ENCODE peak calls at places on chromosomes 2 and 18, in ten cellular contexts. One of them, this sample, is unnamed.

GRCh38 chr18:9147440-9148238 is 11.1 kb downstream of the ANKRD12 start:
- DNase-seq in HCT116: peak
- DNase-seq in GM23338: peak
- DNase-seq in K562: peak
- DNase-seq in transverse colon: peak
- DNase-seq in SK-N-SH: peak
- DNase-seq in sigmoid colon: no peak
- DNase-seq in stomach: no peak
- DNase-seq in endothelial cell of umbilical vein: peak
- DNase-seq in GM12891: no peak
- DNase-seq in this sample: no peak

GRCh38 chr2:204072443-204073324 is 136.1 kb downstream of the ICOS start:
- DNase-seq in HCT116: peak
- DNase-seq in GM23338: peak
- DNase-seq in K562: peak
- DNase-seq in transverse colon: peak
- DNase-seq in SK-N-SH: peak
- DNase-seq in sigmoid colon: no peak
- DNase-seq in stomach: no peak
- DNase-seq in endothelial cell of umbilical vein: peak
- DNase-seq in GM12891: peak
- DNase-seq in this sample: no peak

GRCh38 chr2:62505649-62506420 is at the start of gene TMEM17:
- DNase-seq in HCT116: peak
- DNase-seq in GM23338: peak
- DNase-seq in K562: peak
- DNase-seq in transverse colon: peak
- DNase-seq in SK-N-SH: peak
- DNase-seq in sigmoid colon: peak
- DNase-seq in stomach: peak
- DNase-seq in endothelial cell of umbilical vein: peak
- DNase-seq in GM12891: peak
- DNase-seq in this sample: peak

GRCh38 chr2:10054424-10054823 is 11.1 kb downstream of the KLF11 start:
- DNase-seq in HCT116: no peak
- DNase-seq in GM23338: no peak
- DNase-seq in K562: no peak
- DNase-seq in transverse colon: no peak
- DNase-seq in SK-N-SH: no peak
- DNase-seq in sigmoid colon: no peak
- DNase-seq in stomach: no peak
- DNase-seq in endothelial cell of umbilical vein: no peak
- DNase-seq in GM12891: no peak
- DNase-seq in this sample: no peak

GRCh38 chr2:119184512-119184911 is 26.0 kb upstream of the C1QL2 start:
- DNase-seq in HCT116: no peak
- DNase-seq in GM23338: no peak
- DNase-seq in K562: no peak
- DNase-seq in transverse colon: no peak
- DNase-seq in SK-N-SH: no peak
- DNase-seq in sigmoid colon: no peak
- DNase-seq in stomach: no peak
- DNase-seq in endothelial cell of umbilical vein: no peak
- DNase-seq in GM12891: no peak
- DNase-seq in this sample: no peak

GRCh38 chr2:48504647-48505327 is 25.2 kb upstream of the STON1 start:
- DNase-seq in HCT116: no peak
- DNase-seq in GM23338: no peak
- DNase-seq in K562: peak
- DNase-seq in transverse colon: no peak
- DNase-seq in SK-N-SH: no peak
- DNase-seq in sigmoid colon: no peak
- DNase-seq in stomach: no peak
- DNase-seq in endothelial cell of umbilical vein: peak
- DNase-seq in GM12891: no peak
- DNase-seq in this sample: no peak

GRCh38 chr18:22703883-22704626 is 229.1 kb upstream of the RBBP8 start:
- DNase-seq in HCT116: peak
- DNase-seq in GM23338: peak
- DNase-seq in K562: peak
- DNase-seq in transverse colon: no peak
- DNase-seq in SK-N-SH: peak
- DNase-seq in sigmoid colon: no peak
- DNase-seq in stomach: no peak
- DNase-seq in endothelial cell of umbilical vein: peak
- DNase-seq in GM12891: peak
- DNase-seq in this sample: peak

GRCh38 chr2:3665886-3666612 is 8.0 kb downstream of the ALLC start:
- DNase-seq in HCT116: no peak
- DNase-seq in GM23338: no peak
- DNase-seq in K562: no peak
- DNase-seq in transverse colon: no peak
- DNase-seq in SK-N-SH: no peak
- DNase-seq in sigmoid colon: no peak
- DNase-seq in stomach: no peak
- DNase-seq in endothelial cell of umbilical vein: no peak
- DNase-seq in GM12891: no peak
- DNase-seq in this sample: no peak

GRCh38 chr2:96770451-96770850 is 9.7 kb downstream of the CNNM4 start:
- DNase-seq in HCT116: no peak
- DNase-seq in GM23338: no peak
- DNase-seq in K562: no peak
- DNase-seq in transverse colon: no peak
- DNase-seq in SK-N-SH: no peak
- DNase-seq in sigmoid colon: no peak
- DNase-seq in stomach: no peak
- DNase-seq in endothelial cell of umbilical vein: no peak
- DNase-seq in GM12891: no peak
- DNase-seq in this sample: no peak

GRCh38 chr18:80202264-80202998 is 44.9 kb downstream of the PARD6G start:
- DNase-seq in HCT116: no peak
- DNase-seq in GM23338: no peak
- DNase-seq in K562: no peak
- DNase-seq in transverse colon: no peak
- DNase-seq in SK-N-SH: no peak
- DNase-seq in sigmoid colon: no peak
- DNase-seq in stomach: no peak
- DNase-seq in endothelial cell of umbilical vein: no peak
- DNase-seq in GM12891: no peak
- DNase-seq in this sample: no peak

GRCh38 chr2:113390133-113390849 is 47.2 kb upstream of the ZNG1B start:
- DNase-seq in HCT116: peak
- DNase-seq in GM23338: peak
- DNase-seq in K562: peak
- DNase-seq in transverse colon: peak
- DNase-seq in SK-N-SH: peak
- DNase-seq in sigmoid colon: no peak
- DNase-seq in stomach: peak
- DNase-seq in endothelial cell of umbilical vein: peak
- DNase-seq in GM12891: peak
- DNase-seq in this sample: no peak

DNA sequence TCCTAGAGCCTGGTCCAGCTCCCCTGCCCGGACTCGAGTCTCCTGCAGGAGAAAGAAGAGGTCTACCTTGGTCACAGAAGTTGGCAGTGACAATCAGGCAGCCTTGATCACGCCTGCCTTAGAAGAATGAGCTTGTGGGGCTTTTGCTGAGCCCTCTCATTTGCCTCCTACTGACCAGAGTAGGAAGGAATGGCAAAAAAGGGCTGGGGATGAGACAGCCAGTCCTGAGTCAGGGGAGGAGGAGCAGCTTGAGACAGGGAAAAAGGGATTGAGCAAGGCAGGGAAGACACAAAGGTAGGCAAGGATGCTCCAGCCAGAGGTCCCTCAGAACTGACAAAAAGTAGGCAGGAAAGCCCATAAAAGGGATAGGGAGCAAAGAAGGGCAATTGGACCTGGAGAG is 6.0 kb downstream of the WDR54 start:
- DNase-seq in HCT116: no peak
- DNase-seq in GM23338: no peak
- DNase-seq in K562: no peak
- DNase-seq in transverse colon: no peak
- DNase-seq in SK-N-SH: no peak
- DNase-seq in sigmoid colon: peak
- DNase-seq in stomach: no peak
- DNase-seq in endothelial cell of umbilical vein: no peak
- DNase-seq in GM12891: no peak
- DNase-seq in this sample: no peak
- TF ChIP-seq POLR2AphosphoS5 in HCT116: no peak
- TF ChIP-seq POLR2AphosphoS5 in GM23338: no peak
- TF ChIP-seq POLR2AphosphoS5 in K562: no peak
- TF ChIP-seq POLR2AphosphoS5 in transverse colon: no peak
- TF ChIP-seq POLR2AphosphoS5 in SK-N-SH: no peak
- TF ChIP-seq POLR2AphosphoS5 in sigmoid colon: no peak
- TF ChIP-seq POLR2AphosphoS5 in stomach: no peak
- TF ChIP-seq POLR2AphosphoS5 in endothelial cell of umbilical vein: no peak
- TF ChIP-seq POLR2AphosphoS5 in GM12891: no peak
- TF ChIP-seq POLR2AphosphoS5 in this sample: no peak

DNA sequence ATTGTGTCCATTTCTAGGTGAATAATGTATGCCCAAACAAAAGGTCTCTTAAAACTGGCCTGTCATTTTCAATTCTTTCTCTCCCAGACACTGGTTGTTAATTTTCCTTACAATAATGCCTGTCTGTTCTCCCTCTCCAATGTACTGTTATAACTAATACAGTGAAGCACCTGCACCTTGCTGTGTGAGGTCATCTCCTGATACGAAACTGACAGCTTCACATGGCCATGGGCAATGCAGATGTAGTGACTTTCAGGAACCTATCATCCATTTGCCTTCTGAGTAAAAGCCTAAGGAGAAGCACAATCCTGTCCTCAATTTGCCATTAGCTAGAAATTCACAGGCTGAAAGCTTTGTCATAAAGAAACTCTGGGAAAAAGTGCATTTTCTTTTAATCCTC is 1030.2 kb downstream of the TDRD15 start:
- DNase-seq in HCT116: no peak
- DNase-seq in GM23338: no peak
- DNase-seq in K562: no peak
- DNase-seq in transverse colon: no peak
- DNase-seq in SK-N-SH: peak
- DNase-seq in sigmoid colon: no peak
- DNase-seq in stomach: no peak
- DNase-seq in endothelial cell of umbilical vein: no peak
- DNase-seq in GM12891: no peak
- DNase-seq in this sample: no peak
- TF ChIP-seq POLR2AphosphoS5 in HCT116: no peak
- TF ChIP-seq POLR2AphosphoS5 in GM23338: no peak
- TF ChIP-seq POLR2AphosphoS5 in K562: no peak
- TF ChIP-seq POLR2AphosphoS5 in transverse colon: no peak
- TF ChIP-seq POLR2AphosphoS5 in SK-N-SH: no peak
- TF ChIP-seq POLR2AphosphoS5 in sigmoid colon: no peak
- TF ChIP-seq POLR2AphosphoS5 in stomach: no peak
- TF ChIP-seq POLR2AphosphoS5 in endothelial cell of umbilical vein: no peak
- TF ChIP-seq POLR2AphosphoS5 in GM12891: no peak
- TF ChIP-seq POLR2AphosphoS5 in this sample: no peak

GRCh38 chr2:111673526-111673925 is 210.5 kb downstream of the ANAPC1 start:
- DNase-seq in HCT116: no peak
- DNase-seq in GM23338: no peak
- DNase-seq in K562: no peak
- DNase-seq in transverse colon: no peak
- DNase-seq in SK-N-SH: no peak
- DNase-seq in sigmoid colon: no peak
- DNase-seq in stomach: no peak
- DNase-seq in endothelial cell of umbilical vein: no peak
- DNase-seq in GM12891: no peak
- DNase-seq in this sample: no peak

GRCh38 chr2:111670776-111671175 is 213.2 kb downstream of the ANAPC1 start:
- DNase-seq in HCT116: no peak
- DNase-seq in GM23338: no peak
- DNase-seq in K562: no peak
- DNase-seq in transverse colon: no peak
- DNase-seq in SK-N-SH: no peak
- DNase-seq in sigmoid colon: no peak
- DNase-seq in stomach: no peak
- DNase-seq in endothelial cell of umbilical vein: no peak
- DNase-seq in GM12891: no peak
- DNase-seq in this sample: no peak

GRCh38 chr2:111669928-111670695 is 213.9 kb downstream of the ANAPC1 start:
- DNase-seq in HCT116: no peak
- DNase-seq in GM23338: no peak
- DNase-seq in K562: no peak
- DNase-seq in transverse colon: no peak
- DNase-seq in SK-N-SH: no peak
- DNase-seq in sigmoid colon: no peak
- DNase-seq in stomach: no peak
- DNase-seq in endothelial cell of umbilical vein: no peak
- DNase-seq in GM12891: no peak
- DNase-seq in this sample: no peak

GRCh38 chr2:111668741-111669140 is 215.3 kb downstream of the ANAPC1 start:
- DNase-seq in HCT116: no peak
- DNase-seq in GM23338: no peak
- DNase-seq in K562: no peak
- DNase-seq in transverse colon: no peak
- DNase-seq in SK-N-SH: no peak
- DNase-seq in sigmoid colon: no peak
- DNase-seq in stomach: no peak
- DNase-seq in endothelial cell of umbilical vein: no peak
- DNase-seq in GM12891: no peak
- DNase-seq in this sample: no peak

DNA sequence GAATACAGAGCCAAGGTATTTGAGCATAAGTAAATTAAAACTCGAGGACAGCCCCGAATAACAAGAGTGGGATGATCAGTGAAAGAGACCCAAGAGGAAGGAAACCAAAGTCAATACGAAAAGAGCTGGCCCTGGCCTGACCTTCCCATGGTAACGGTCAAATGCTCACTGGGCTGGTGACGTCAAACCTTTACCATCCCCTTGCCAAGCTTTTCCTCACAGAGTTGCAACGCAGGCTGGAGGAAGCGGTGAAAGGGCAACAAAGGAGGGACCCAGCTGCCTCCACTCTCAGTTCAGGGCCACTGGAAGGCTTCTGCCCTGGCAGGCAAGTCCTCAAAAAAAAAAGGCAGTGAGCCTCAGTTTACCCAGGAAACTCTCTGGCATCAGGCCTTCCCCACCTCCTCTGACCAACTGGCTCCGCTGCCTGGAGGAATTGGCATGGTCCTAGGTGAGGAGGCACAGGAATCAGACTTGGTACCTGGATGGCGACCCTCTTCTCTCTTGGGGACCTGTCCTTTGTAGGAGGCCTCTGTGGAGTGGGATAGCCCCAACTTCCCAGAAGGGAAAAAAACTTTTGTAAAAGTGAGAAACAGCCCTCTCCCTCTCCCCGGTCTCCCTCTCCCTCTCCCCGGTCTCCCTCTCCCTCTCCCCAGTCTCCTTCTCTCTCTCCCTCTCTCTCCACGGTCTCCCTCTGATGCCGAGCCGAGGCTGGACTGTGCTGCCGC is 212.4 kb downstream of the ANAPC1 start:
- DNase-seq in HCT116: no peak
- DNase-seq in GM23338: no peak
- DNase-seq in K562: no peak
- DNase-seq in transverse colon: peak
- DNase-seq in SK-N-SH: no peak
- DNase-seq in sigmoid colon: peak
- DNase-seq in stomach: peak
- DNase-seq in endothelial cell of umbilical vein: peak
- DNase-seq in GM12891: no peak
- DNase-seq in this sample: no peak
- TF ChIP-seq POLR2AphosphoS5 in HCT116: no peak
- TF ChIP-seq POLR2AphosphoS5 in GM23338: no peak
- TF ChIP-seq POLR2AphosphoS5 in K562: no peak
- TF ChIP-seq POLR2AphosphoS5 in transverse colon: no peak
- TF ChIP-seq POLR2AphosphoS5 in SK-N-SH: no peak
- TF ChIP-seq POLR2AphosphoS5 in sigmoid colon: peak
- TF ChIP-seq POLR2AphosphoS5 in stomach: no peak
- TF ChIP-seq POLR2AphosphoS5 in endothelial cell of umbilical vein: no peak
- TF ChIP-seq POLR2AphosphoS5 in GM12891: no peak
- TF ChIP-seq POLR2AphosphoS5 in this sample: no peak

GRCh38 chr2:42327125-42327524 is 33.9 kb downstream of the COX7A2L start:
- DNase-seq in HCT116: no peak
- DNase-seq in GM23338: peak
- DNase-seq in K562: no peak
- DNase-seq in transverse colon: no peak
- DNase-seq in SK-N-SH: no peak
- DNase-seq in sigmoid colon: no peak
- DNase-seq in stomach: no peak
- DNase-seq in endothelial cell of umbilical vein: no peak
- DNase-seq in GM12891: no peak
- DNase-seq in this sample: no peak
- TF ChIP-seq POLR2AphosphoS5 in HCT116: no peak
- TF ChIP-seq POLR2AphosphoS5 in GM23338: no peak
- TF ChIP-seq POLR2AphosphoS5 in K562: no peak
- TF ChIP-seq POLR2AphosphoS5 in transverse colon: no peak
- TF ChIP-seq POLR2AphosphoS5 in SK-N-SH: no peak
- TF ChIP-seq POLR2AphosphoS5 in sigmoid colon: no peak
- TF ChIP-seq POLR2AphosphoS5 in stomach: peak
- TF ChIP-seq POLR2AphosphoS5 in endothelial cell of umbilical vein: no peak
- TF ChIP-seq POLR2AphosphoS5 in GM12891: no peak
- TF ChIP-seq POLR2AphosphoS5 in this sample: no peak